ENCODE peak calls at places on chromosomes 3 and 15, in ten cellular contexts. H is A549, R is Peyer's patch, W is progenitor cell of endocrine pancreas, L is K562, F is suprapubic skin, I is RWPE1, X is neural crest cell, P is foreskin fibroblast, D is fibroblast of mammary gland. Q is an unnamed sample.

GRCh38 chr15:40323239-40323952 is at the start of gene INAFM2:
- DNase-seq in W (peak; percentile 85), X (peak; percentile 91), H (peak; percentile 77), L (peak; percentile 96), R (peak; percentile 92), I (peak; percentile 90), F (peak; percentile 89), D (peak; percentile 77), P (peak; percentile 90), Q (peak; percentile 86)

GRCh38 chr3:147298511-147298982 is 107.8 kb downstream of the ZIC4 start:
- DNase-seq in I (peak; percentile 20), L (no peak), R (no peak), P (peak; percentile 95), X (no peak), F (no peak), W (no peak), H (peak; percentile 72), D (peak; percentile 99), Q (peak; percentile 100)

GRCh38 chr3:21599890-21600289 is 151.1 kb downstream of the ZNF385D start:
- DNase-seq in W (no peak), F (no peak), P (no peak), L (no peak), I (no peak), X (no peak), H (no peak), D (no peak), R (no peak), Q (no peak)

GRCh38 chr3:101935081-101935480 is 85.8 kb downstream of the NFKBIZ start:
- DNase-seq in R (no peak), F (no peak), X (no peak), L (no peak), W (no peak), D (no peak), H (no peak), I (no peak), P (no peak), Q (no peak)

GRCh38 chr3:66480666-66481065 is 20.2 kb downstream of the LRIG1 start:
- DNase-seq in I (no peak), W (no peak), F (no peak), D (no peak), H (no peak), R (no peak), L (no peak), P (no peak), X (no peak), Q (peak; percentile 84)

GRCh38 chr15:99368743-99369142 is 117.5 kb downstream of the LRRC28 start:
- DNase-seq in L (no peak), F (no peak), D (no peak), H (no peak), P (no peak), I (no peak), R (no peak), W (no peak), X (no peak), Q (no peak)

GRCh38 chr3:52891615-52892081 is 5.7 kb downstream of the STIMATE start:
- DNase-seq in X (no peak), I (no peak), F (no peak), W (no peak), L (no peak), R (no peak), H (no peak), D (peak; percentile 69), P (peak; percentile 73), Q (no peak)

GRCh38 chr3:47047673-47048072 is 68.2 kb downstream of the NBEAL2 start:
- DNase-seq in H (no peak), D (no peak), W (no peak), I (no peak), R (no peak), X (no peak), L (no peak), P (no peak), F (no peak), Q (no peak)

GRCh38 chr15:67967871-67968423 is 86.2 kb upstream of the PIAS1 start:
- DNase-seq in X (peak; percentile 73), L (peak; percentile 59), D (peak; percentile 50), R (peak; percentile 64), F (peak; percentile 84), I (peak; percentile 26), W (peak; percentile 52), H (no peak), P (peak; percentile 34), Q (peak; percentile 53)

GRCh38 chr3:53254190-53254809 is 1.5 kb downstream of the TKT start:
- DNase-seq in P (no peak), F (no peak), L (no peak), D (peak; percentile 21), W (no peak), H (no peak), I (no peak), R (no peak), X (no peak), Q (no peak)

GRCh38 chr3:114365268-114365667 is 71.4 kb downstream of the TIGIT start:
- DNase-seq in L (no peak), R (no peak), H (no peak), W (no peak), F (no peak), D (peak; percentile 19), P (peak; percentile 21), X (no peak), I (no peak), Q (no peak)

GRCh38 chr3:60594025-60594424 is 657.2 kb downstream of the FHIT start:
- DNase-seq in F (peak; percentile 89), I (peak; percentile 11), D (peak; percentile 79), W (no peak), P (no peak), H (no peak), X (no peak), L (no peak), R (peak; percentile 50), Q (peak; percentile 36)

GRCh38 chr15:68196445-68197169 is 8.5 kb downstream of the CALML4 start:
- DNase-seq in X (no peak), H (no peak), R (no peak), D (no peak), P (no peak), F (no peak), I (no peak), L (no peak), W (no peak), Q (no peak)

GRCh38 chr3:186316666-186317260 is 45.3 kb downstream of the DGKG start:
- DNase-seq in X (no peak), F (no peak), L (no peak), H (no peak), P (no peak), R (no peak), D (no peak), I (no peak), W (no peak), Q (peak; percentile 71)

GRCh38 chr3:42749753-42750231 is 23.3 kb downstream of the CCDC13 start:
- DNase-seq in I (peak; percentile 19), F (peak; percentile 68), R (no peak), H (no peak), L (peak; percentile 72), X (no peak), D (peak; percentile 24), P (peak; percentile 28), W (no peak), Q (no peak)

GRCh38 chr3:11195721-11196332 is 41.5 kb downstream of the HRH1 start:
- DNase-seq in D (peak; percentile 58), R (no peak), I (no peak), H (no peak), W (no peak), P (no peak), F (no peak), L (no peak), X (no peak), Q (peak; percentile 64)
- TF ChIP-seq CTCF in D (no peak), R (no peak), I (no peak), H (no peak), W (no peak), P (no peak), F (no peak), L (no peak), X (no peak), Q (no peak)

GRCh38 chr3:184129012-184129411 is 6.1 kb upstream of the EIF2B5 start:
- DNase-seq in W (no peak), H (peak; percentile 27), X (no peak), F (no peak), I (no peak), P (peak; percentile 32), L (peak; percentile 53), R (no peak), D (peak; percentile 58), Q (peak; percentile 25)
- TF ChIP-seq CTCF in W (peak; percentile 45), H (no peak), X (peak; percentile 51), F (no peak), I (no peak), P (peak; percentile 53), L (peak; percentile 74), R (no peak), D (peak; percentile 43), Q (peak; percentile 31)

GRCh38 chr15:53351373-53351772 is 408.1 kb downstream of the WDR72 start:
- DNase-seq in I (no peak), R (no peak), X (no peak), W (no peak), L (no peak), H (no peak), P (no peak), D (no peak), F (no peak), Q (no peak)

GRCh38 chr15:53346583-53346982 is 412.9 kb downstream of the WDR72 start:
- DNase-seq in F (no peak), W (no peak), R (no peak), P (no peak), D (no peak), I (no peak), X (no peak), L (no peak), H (no peak), Q (no peak)
- TF ChIP-seq CTCF in F (no peak), W (no peak), R (no peak), P (no peak), D (no peak), I (no peak), X (no peak), L (no peak), H (no peak), Q (no peak)

GRCh38 chr3:49723631-49724551 is at the start of gene GMPPB:
- DNase-seq in P (peak; percentile 98), L (peak; percentile 96), I (peak; percentile 90), H (peak; percentile 94), W (peak; percentile 90), F (peak; percentile 99), D (peak; percentile 96), X (peak; percentile 87), R (peak; percentile 99), Q (peak; percentile 88)
- TF ChIP-seq CTCF in P (no peak), L (no peak), I (no peak), H (no peak), W (no peak), F (no peak), D (no peak), X (no peak), R (no peak), Q (no peak)

Q was measured in astrocyte.